ENCODE peak calls at places on chromosomes 1 and 21, in seven cellular contexts. One of them, this sample, is unnamed.

GRCh38 chr1:4802024-4802423 is 147.6 kb downstream of the AJAP1 start:
- DNase-seq in PC-3: no peak
- DNase-seq in HCT116: no peak
- DNase-seq in OCI-LY7: no peak
- DNase-seq in neural progenitor cell: no peak
- DNase-seq in MM.1S: no peak
- DNase-seq in GM23338: peak; percentile 4
- DNase-seq in this sample: no peak

GRCh38 chr1:32817815-32818786 is 648 bp downstream of the S100PBP start:
- DNase-seq in OCI-LY7: peak; percentile 68
- DNase-seq in MM.1S: peak; percentile 64
- DNase-seq in GM23338: peak; percentile 85
- DNase-seq in PC-3: peak; percentile 76
- DNase-seq in HCT116: peak; percentile 32
- DNase-seq in neural progenitor cell: peak; percentile 90
- DNase-seq in this sample: peak; percentile 76

GRCh38 chr1:35726814-35727433 is 8.2 kb upstream of the C1orf216 start:
- DNase-seq in PC-3: peak; percentile 61
- DNase-seq in MM.1S: peak; percentile 48
- DNase-seq in GM23338: peak; percentile 87
- DNase-seq in HCT116: peak; percentile 24
- DNase-seq in OCI-LY7: peak; percentile 45
- DNase-seq in neural progenitor cell: peak; percentile 83
- DNase-seq in this sample: peak; percentile 77

GRCh38 chr1:54407957-54408700 is 1.9 kb upstream of the SSBP3 start:
- DNase-seq in MM.1S: peak; percentile 10
- DNase-seq in neural progenitor cell: peak; percentile 60
- DNase-seq in PC-3: peak; percentile 89
- DNase-seq in HCT116: peak; percentile 61
- DNase-seq in OCI-LY7: no peak
- DNase-seq in GM23338: peak; percentile 65
- DNase-seq in this sample: no peak

GRCh38 chr1:165628127-165628857 is 2.7 kb upstream of the MGST3 start:
- DNase-seq in PC-3: no peak
- DNase-seq in GM23338: no peak
- DNase-seq in HCT116: no peak
- DNase-seq in OCI-LY7: no peak
- DNase-seq in neural progenitor cell: no peak
- DNase-seq in MM.1S: no peak
- DNase-seq in this sample: no peak

GRCh38 chr1:15028117-15028516 is 125.4 kb upstream of the TMEM51 start:
- DNase-seq in MM.1S: no peak
- DNase-seq in PC-3: peak; percentile 52
- DNase-seq in OCI-LY7: no peak
- DNase-seq in HCT116: no peak
- DNase-seq in GM23338: no peak
- DNase-seq in neural progenitor cell: peak; percentile 48
- DNase-seq in this sample: peak; percentile 30

GRCh38 chr1:147892731-147893214 is 9.8 kb upstream of the GJA8 start:
- DNase-seq in GM23338: peak; percentile 72
- DNase-seq in MM.1S: peak; percentile 64
- DNase-seq in PC-3: peak; percentile 88
- DNase-seq in neural progenitor cell: peak; percentile 63
- DNase-seq in HCT116: peak; percentile 24
- DNase-seq in OCI-LY7: peak; percentile 55
- DNase-seq in this sample: peak; percentile 68

GRCh38 chr21:29164330-29164942 is 34.0 kb downstream of the MAP3K7CL start:
- DNase-seq in HCT116: peak; percentile 69
- DNase-seq in OCI-LY7: peak; percentile 16
- DNase-seq in GM23338: peak; percentile 71
- DNase-seq in MM.1S: peak; percentile 45
- DNase-seq in neural progenitor cell: peak; percentile 44
- DNase-seq in PC-3: peak; percentile 86
- DNase-seq in this sample: peak; percentile 75

GRCh38 chr1:78475888-78476610 is 14.7 kb upstream of the PTGFR start:
- DNase-seq in HCT116: no peak
- DNase-seq in OCI-LY7: no peak
- DNase-seq in neural progenitor cell: no peak
- DNase-seq in PC-3: peak; percentile 50
- DNase-seq in MM.1S: no peak
- DNase-seq in GM23338: no peak
- DNase-seq in this sample: no peak

GRCh38 chr21:15539376-15539775 is 190.4 kb upstream of the USP25 start:
- DNase-seq in MM.1S: no peak
- DNase-seq in GM23338: no peak
- DNase-seq in HCT116: no peak
- DNase-seq in PC-3: peak; percentile 6
- DNase-seq in neural progenitor cell: no peak
- DNase-seq in OCI-LY7: no peak
- DNase-seq in this sample: no peak

GRCh38 chr1:229230893-229231753 is 39.8 kb upstream of the RAB4A start:
- DNase-seq in OCI-LY7: no peak
- DNase-seq in PC-3: peak; percentile 44
- DNase-seq in GM23338: peak; percentile 70
- DNase-seq in MM.1S: no peak
- DNase-seq in neural progenitor cell: peak; percentile 49
- DNase-seq in HCT116: peak; percentile 69
- DNase-seq in this sample: no peak

GRCh38 chr1:17181785-17182464 is 23.0 kb upstream of the PADI1 start:
- DNase-seq in GM23338: peak; percentile 36
- DNase-seq in neural progenitor cell: no peak
- DNase-seq in MM.1S: no peak
- DNase-seq in PC-3: no peak
- DNase-seq in OCI-LY7: peak; percentile 5
- DNase-seq in HCT116: no peak
- DNase-seq in this sample: no peak

GRCh38 chr1:22971161-22972062 is 1.3 kb downstream of the LACTBL1 start:
- DNase-seq in HCT116: no peak
- DNase-seq in GM23338: peak; percentile 14
- DNase-seq in PC-3: peak; percentile 46
- DNase-seq in MM.1S: no peak
- DNase-seq in neural progenitor cell: no peak
- DNase-seq in OCI-LY7: no peak
- DNase-seq in this sample: peak; percentile 15

GRCh38 chr1:91774520-91775203 is 111.3 kb downstream of the TGFBR3 start:
- DNase-seq in GM23338: no peak
- DNase-seq in neural progenitor cell: no peak
- DNase-seq in MM.1S: no peak
- DNase-seq in PC-3: no peak
- DNase-seq in OCI-LY7: no peak
- DNase-seq in HCT116: no peak
- DNase-seq in this sample: no peak

GRCh38 chr1:23020731-23021130 is 1.5 kb downstream of the KDM1A start:
- DNase-seq in neural progenitor cell: no peak
- DNase-seq in PC-3: peak; percentile 15
- DNase-seq in MM.1S: no peak
- DNase-seq in GM23338: peak; percentile 26
- DNase-seq in HCT116: no peak
- DNase-seq in OCI-LY7: peak; percentile 9
- DNase-seq in this sample: no peak

GRCh38 chr1:173549813-173550212 is 53.1 kb downstream of the SLC9C2 start:
- DNase-seq in GM23338: no peak
- DNase-seq in MM.1S: no peak
- DNase-seq in neural progenitor cell: no peak
- DNase-seq in PC-3: no peak
- DNase-seq in OCI-LY7: no peak
- DNase-seq in HCT116: no peak
- DNase-seq in this sample: no peak

DNA sequence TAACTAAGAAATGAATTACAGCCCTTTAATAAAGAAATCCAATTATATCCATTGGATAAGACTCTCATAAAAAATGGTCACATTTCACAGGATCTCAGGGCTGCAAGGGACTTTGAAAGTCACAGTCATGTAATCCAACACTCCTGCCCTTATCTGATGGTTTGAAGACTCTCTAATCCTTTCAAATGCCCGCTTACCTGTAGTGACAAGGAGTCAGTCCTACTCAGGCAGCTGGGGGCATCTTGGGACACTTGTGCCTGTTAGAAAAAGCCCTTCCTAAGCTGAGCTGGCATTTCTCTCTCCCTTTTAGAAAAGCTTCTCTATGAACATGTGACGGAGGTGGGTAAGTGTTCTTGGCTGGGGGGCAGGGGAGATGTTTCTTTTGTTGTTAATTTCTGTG is 11.0 kb upstream of the ZNF691 start:
- DNase-seq in PC-3: no peak
- DNase-seq in neural progenitor cell: no peak
- DNase-seq in GM23338: no peak
- DNase-seq in HCT116: no peak
- DNase-seq in MM.1S: no peak
- DNase-seq in OCI-LY7: no peak
- DNase-seq in this sample: no peak
- TF ChIP-seq EZH2phosphoT487 in PC-3: no peak
- TF ChIP-seq EZH2phosphoT487 in neural progenitor cell: no peak
- TF ChIP-seq EZH2phosphoT487 in GM23338: no peak
- TF ChIP-seq EZH2phosphoT487 in HCT116: no peak
- TF ChIP-seq EZH2phosphoT487 in MM.1S: no peak
- TF ChIP-seq EZH2phosphoT487 in OCI-LY7: no peak
- TF ChIP-seq EZH2phosphoT487 in this sample: no peak

DNA sequence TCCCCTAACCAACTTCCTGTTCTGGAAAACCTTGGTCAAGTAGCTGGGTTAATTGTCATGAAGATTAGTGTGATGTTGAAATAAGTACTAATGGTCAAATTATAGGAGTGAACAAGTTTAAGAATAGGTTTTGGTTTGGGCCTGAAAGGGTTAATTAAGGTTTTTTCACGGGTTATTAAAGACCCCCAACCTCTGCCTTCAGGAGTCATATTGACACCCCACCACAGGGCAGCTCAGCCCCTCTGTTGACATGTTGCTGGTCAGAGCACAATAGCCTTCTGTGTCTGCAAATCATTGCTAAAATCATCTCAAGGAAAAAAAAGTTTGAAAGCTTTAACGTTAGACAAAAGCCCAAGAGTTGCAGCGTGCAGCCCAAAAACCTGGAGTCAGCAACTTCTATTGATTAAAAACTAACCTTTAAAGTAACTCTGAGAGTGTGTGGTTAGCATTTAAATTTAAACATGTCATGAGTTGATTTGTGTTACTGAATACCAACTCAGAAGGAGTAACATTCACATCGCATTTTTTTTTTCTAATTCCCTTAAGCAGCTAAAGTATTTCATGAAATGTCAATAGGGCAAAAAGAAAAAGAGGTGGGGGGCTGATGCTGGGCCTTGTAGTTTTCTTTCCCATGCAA is 272.5 kb downstream of the TM2D1 start:
- DNase-seq in PC-3: no peak
- DNase-seq in GM23338: no peak
- DNase-seq in neural progenitor cell: no peak
- DNase-seq in HCT116: no peak
- DNase-seq in MM.1S: peak; percentile 83
- DNase-seq in OCI-LY7: no peak
- DNase-seq in this sample: no peak
- H3K4me2 ChIP-seq in PC-3: no peak overlapping the region
- H3K4me2 ChIP-seq in GM23338: peak overlapping the region; percentile 41
- H3K4me2 ChIP-seq in neural progenitor cell: no peak overlapping the region
- H3K4me2 ChIP-seq in HCT116: no peak overlapping the region
- H3K4me2 ChIP-seq in MM.1S: peak overlapping the region; percentile 82
- H3K4me2 ChIP-seq in OCI-LY7: peak overlapping the region; percentile 30
- H3K4me2 ChIP-seq in this sample: peak overlapping the region; percentile 36

DNA sequence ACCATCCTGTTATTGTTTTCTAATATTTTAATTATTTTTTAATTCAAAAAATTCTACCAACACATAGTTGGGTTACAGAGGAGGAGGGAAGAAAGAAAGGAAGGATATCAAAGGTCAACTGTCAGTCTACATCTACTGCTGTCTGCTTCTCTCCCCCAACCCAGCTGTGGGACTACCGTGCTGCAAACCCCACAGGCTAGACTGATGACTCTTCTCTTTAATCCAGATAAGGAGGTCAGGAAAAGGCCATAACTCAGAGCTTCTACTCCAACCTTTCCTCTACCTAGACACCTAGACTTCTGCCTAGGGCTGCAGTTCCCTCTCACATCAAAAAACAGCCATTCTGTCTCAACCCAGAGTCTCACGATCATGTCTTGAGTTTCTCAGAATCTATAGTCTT is 124.2 kb upstream of the ETV3 start:
- DNase-seq in MM.1S: no peak
- DNase-seq in HCT116: no peak
- DNase-seq in OCI-LY7: no peak
- DNase-seq in GM23338: no peak
- DNase-seq in PC-3: no peak
- DNase-seq in neural progenitor cell: no peak
- DNase-seq in this sample: no peak
- TF ChIP-seq EZH2phosphoT487 in MM.1S: no peak
- TF ChIP-seq EZH2phosphoT487 in HCT116: no peak
- TF ChIP-seq EZH2phosphoT487 in OCI-LY7: no peak
- TF ChIP-seq EZH2phosphoT487 in GM23338: no peak
- TF ChIP-seq EZH2phosphoT487 in PC-3: no peak
- TF ChIP-seq EZH2phosphoT487 in neural progenitor cell: no peak
- TF ChIP-seq EZH2phosphoT487 in this sample: no peak

GRCh38 chr1:65791860-65792670 is 630 bp upstream of the PDE4B start:
- DNase-seq in neural progenitor cell: peak; percentile 62
- DNase-seq in OCI-LY7: no peak
- DNase-seq in MM.1S: no peak
- DNase-seq in PC-3: no peak
- DNase-seq in GM23338: peak; percentile 40
- DNase-seq in HCT116: no peak
- DNase-seq in this sample: no peak

GRCh38 chr1:65793359-65793732 is 651 bp downstream of the PDE4B start:
- DNase-seq in neural progenitor cell: peak; percentile 45
- DNase-seq in OCI-LY7: no peak
- DNase-seq in PC-3: no peak
- DNase-seq in GM23338: peak; percentile 61
- DNase-seq in HCT116: no peak
- DNase-seq in MM.1S: no peak
- DNase-seq in this sample: no peak

GRCh38 chr1:65791396-65791795 is 1.3 kb upstream of the PDE4B start:
- DNase-seq in GM23338: no peak
- DNase-seq in MM.1S: no peak
- DNase-seq in PC-3: no peak
- DNase-seq in OCI-LY7: no peak
- DNase-seq in neural progenitor cell: no peak
- DNase-seq in HCT116: no peak
- DNase-seq in this sample: no peak

GRCh38 chr1:65795311-65795710 is 2.6 kb downstream of the PDE4B start:
- DNase-seq in MM.1S: no peak
- DNase-seq in GM23338: no peak
- DNase-seq in HCT116: no peak
- DNase-seq in neural progenitor cell: no peak
- DNase-seq in OCI-LY7: no peak
- DNase-seq in PC-3: no peak
- DNase-seq in this sample: no peak

DNA sequence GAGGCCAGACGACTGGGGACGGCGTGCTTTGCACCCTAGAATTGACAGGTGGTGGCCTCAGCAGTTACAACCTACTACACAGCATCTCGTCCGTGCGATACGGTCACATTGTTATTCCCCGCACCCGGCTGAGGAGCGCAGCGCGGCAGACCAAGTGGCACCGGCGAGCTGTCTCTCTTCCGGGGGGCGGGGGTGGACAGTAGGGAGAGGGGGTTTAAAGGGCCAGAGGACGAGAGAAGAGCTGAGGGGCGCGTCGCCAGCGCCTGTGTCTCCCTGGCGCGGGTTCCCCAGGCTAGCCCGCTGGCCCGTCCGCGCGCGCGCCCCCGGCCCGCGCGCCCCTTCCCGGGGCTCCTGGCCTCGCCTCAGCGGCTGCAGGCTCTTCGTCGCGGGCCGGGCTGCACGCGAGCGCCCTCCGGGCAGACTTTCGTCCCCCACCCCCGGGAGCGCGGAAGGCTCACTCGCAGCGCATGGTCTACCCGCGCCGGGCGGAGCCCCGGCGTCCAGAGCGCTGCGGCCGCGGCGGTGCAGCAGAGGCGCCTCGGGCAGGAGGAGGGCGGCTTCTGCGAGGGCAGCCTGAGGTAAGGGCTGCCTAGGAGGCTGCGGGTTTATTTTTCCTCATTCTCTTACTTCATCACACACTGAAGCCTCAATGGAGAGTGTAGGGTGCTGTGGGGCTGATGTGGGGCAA is at the start of gene PDE4B:
- DNase-seq in PC-3: no peak
- DNase-seq in HCT116: no peak
- DNase-seq in neural progenitor cell: peak; percentile 81
- DNase-seq in OCI-LY7: no peak
- DNase-seq in MM.1S: no peak
- DNase-seq in GM23338: peak; percentile 65
- DNase-seq in this sample: peak; percentile 19
- H3K4me2 ChIP-seq in PC-3: peak within 1 kb of the TSS; percentile 7
- H3K4me2 ChIP-seq in HCT116: no peak within 1 kb of the TSS
- H3K4me2 ChIP-seq in neural progenitor cell: peak within 1 kb of the TSS; percentile 99
- H3K4me2 ChIP-seq in OCI-LY7: no peak within 1 kb of the TSS
- H3K4me2 ChIP-seq in MM.1S: peak within 1 kb of the TSS; percentile 32
- H3K4me2 ChIP-seq in GM23338: peak within 1 kb of the TSS; percentile 91
- H3K4me2 ChIP-seq in this sample: peak within 1 kb of the TSS; percentile 89

This sample was measured in hepatocyte.